ENCODE peak calls at places on chromosomes 5 and 9, in eight cellular contexts. Y is HTR-8/SVneo, F is HEK293T, I is ELR, V is breast epithelium, Z is frontal cortex, R is astrocyte of the cerebellum, N is B cell. E is an unnamed sample.

GRCh38 chr5:24492231-24492630 is 152.5 kb downstream of the CDH10 start:
- DNase-seq in Y (no peak), F (no peak), I (no peak), V (no peak), Z (no peak), R (no peak), N (no peak), E (no peak)

GRCh38 chr9:127074561-127075548 is 47.6 kb downstream of the ANGPTL2 start:
- DNase-seq in Y (no peak), F (no peak), I (no peak), V (no peak), Z (no peak), R (no peak), N (no peak), E (no peak)

GRCh38 chr5:141814064-141814982 is 63.9 kb downstream of the PCDH1 start:
- DNase-seq in Y (peak), F (peak), I (peak), V (no peak), Z (peak), R (no peak), N (peak), E (no peak)

GRCh38 chr5:96256795-96257470 is 176.1 kb downstream of the PCSK1 start:
- DNase-seq in Y (peak), F (peak), I (peak), V (no peak), Z (no peak), R (no peak), N (no peak), E (peak)

GRCh38 chr5:67453526-67453925 is 256.9 kb upstream of the CD180 start:
- DNase-seq in Y (no peak), F (no peak), I (no peak), V (no peak), Z (no peak), R (peak), N (no peak), E (no peak)

GRCh38 chr5:116736671-116737070 is 162.0 kb upstream of the SEMA6A start:
- DNase-seq in Y (no peak), F (no peak), I (no peak), V (no peak), Z (no peak), R (no peak), N (no peak), E (no peak)

GRCh38 chr5:127830157-127830556 is 127.0 kb downstream of the CCDC192 start:
- DNase-seq in Y (no peak), F (no peak), I (no peak), V (no peak), Z (no peak), R (no peak), N (no peak), E (no peak)

GRCh38 chr9:109286571-109286977 is 34.3 kb downstream of the EPB41L4B start:
- DNase-seq in Y (no peak), F (no peak), I (peak), V (no peak), Z (no peak), R (no peak), N (no peak), E (no peak)

GRCh38 chr5:42583322-42583721 is 160.1 kb downstream of the GHR start:
- DNase-seq in Y (peak), F (peak), I (peak), V (peak), Z (peak), R (peak), N (peak), E (peak)